ENCODE peak calls at places on chromosomes 1 and 21, in five cellular contexts. D is esophagus muscularis mucosa, R is SK-N-SH, L is transverse colon, G is H1. A is an unnamed sample.

GRCh38 chr1:167499657-167500056 is 18.7 kb downstream of the CD247 start:
- DNase-seq in D (no peak), R (no peak), L (peak; percentile 34), G (no peak), A (peak; percentile 29)

GRCh38 chr21:40846566-40847411 is at the start of gene DSCAM:
- DNase-seq in D (peak; percentile 74), R (peak; percentile 57), L (no peak), G (peak; percentile 70), A (no peak)

GRCh38 chr1:54681396-54681795 is 34.3 kb upstream of the TTC4 start:
- DNase-seq in D (no peak), R (peak; percentile 45), L (no peak), G (no peak), A (no peak)

GRCh38 chr1:35111106-35111505 is 31.9 kb downstream of the ZMYM1 start:
- DNase-seq in D (no peak), R (no peak), L (no peak), G (no peak), A (no peak)

GRCh38 chr1:233244183-233244582 is 51.3 kb downstream of the PCNX2 start:
- DNase-seq in D (peak; percentile 29), R (no peak), L (peak; percentile 58), G (no peak), A (no peak)

GRCh38 chr1:209655832-209656231 is 3.6 kb upstream of the LAMB3 start:
- DNase-seq in D (no peak), R (no peak), L (peak; percentile 46), G (no peak), A (no peak)

GRCh38 chr1:54439550-54440223 is 33.5 kb upstream of the SSBP3 start:
- DNase-seq in D (no peak), R (no peak), L (no peak), G (no peak), A (no peak)

GRCh38 chr21:41692216-41692615 is 74.6 kb downstream of the RIPK4 start:
- DNase-seq in D (no peak), R (no peak), L (no peak), G (no peak), A (no peak)

GRCh38 chr1:216740334-216740733 is 17.1 kb upstream of the ESRRG start:
- DNase-seq in D (no peak), R (no peak), L (no peak), G (no peak), A (no peak)

GRCh38 chr1:82464362-82464931 is 663.7 kb downstream of the ADGRL2 start:
- DNase-seq in D (no peak), R (no peak), L (peak; percentile 21), G (no peak), A (no peak)

GRCh38 chr1:247471445-247472016 is 13.6 kb upstream of the OR2B11 start:
- DNase-seq in D (peak; percentile 83), R (no peak), L (no peak), G (no peak), A (no peak)

GRCh38 chr1:1093610-1093943 is 19.5 kb upstream of the RNF223 start:
- DNase-seq in D (no peak), R (no peak), L (peak; percentile 3), G (no peak), A (no peak)

GRCh38 chr1:71986181-71986580 is 296.2 kb downstream of the NEGR1 start:
- DNase-seq in D (no peak), R (no peak), L (no peak), G (no peak), A (no peak)

GRCh38 chr1:117664314-117664713 is 58.5 kb downstream of the TENT5C start:
- DNase-seq in D (no peak), R (no peak), L (no peak), G (no peak), A (no peak)

GRCh38 chr21:16086121-16086520 is 356.3 kb downstream of the USP25 start:
- DNase-seq in D (no peak), R (no peak), L (no peak), G (no peak), A (no peak)

GRCh38 chr1:107691542-107691941 is 273.4 kb downstream of the VAV3 start:
- DNase-seq in D (no peak), R (no peak), L (no peak), G (no peak), A (no peak)

GRCh38 chr1:245888809-245889208 is 618.3 kb downstream of the SMYD3 start:
- DNase-seq in D (no peak), R (no peak), L (no peak), G (no peak), A (no peak)

GRCh38 chr1:170707959-170708666 is 44.2 kb downstream of the PRRX1 start:
- DNase-seq in D (no peak), R (no peak), L (no peak), G (no peak), A (no peak)

GRCh38 chr1:180952657-180953013 is 39.9 kb downstream of the KIAA1614 start:
- DNase-seq in D (no peak), R (peak; percentile 46), L (no peak), G (no peak), A (no peak)

GRCh38 chr1:180954766-180955165 is 42.1 kb downstream of the KIAA1614 start:
- DNase-seq in D (no peak), R (no peak), L (no peak), G (no peak), A (no peak)

GRCh38 chr1:180951881-180952656 is 39.4 kb downstream of the KIAA1614 start:
- DNase-seq in D (no peak), R (peak; percentile 30), L (no peak), G (no peak), A (no peak)

GRCh38 chr1:180953291-180953747 is 40.6 kb downstream of the KIAA1614 start:
- DNase-seq in D (no peak), R (peak; percentile 27), L (peak; percentile 24), G (no peak), A (no peak)

DNA sequence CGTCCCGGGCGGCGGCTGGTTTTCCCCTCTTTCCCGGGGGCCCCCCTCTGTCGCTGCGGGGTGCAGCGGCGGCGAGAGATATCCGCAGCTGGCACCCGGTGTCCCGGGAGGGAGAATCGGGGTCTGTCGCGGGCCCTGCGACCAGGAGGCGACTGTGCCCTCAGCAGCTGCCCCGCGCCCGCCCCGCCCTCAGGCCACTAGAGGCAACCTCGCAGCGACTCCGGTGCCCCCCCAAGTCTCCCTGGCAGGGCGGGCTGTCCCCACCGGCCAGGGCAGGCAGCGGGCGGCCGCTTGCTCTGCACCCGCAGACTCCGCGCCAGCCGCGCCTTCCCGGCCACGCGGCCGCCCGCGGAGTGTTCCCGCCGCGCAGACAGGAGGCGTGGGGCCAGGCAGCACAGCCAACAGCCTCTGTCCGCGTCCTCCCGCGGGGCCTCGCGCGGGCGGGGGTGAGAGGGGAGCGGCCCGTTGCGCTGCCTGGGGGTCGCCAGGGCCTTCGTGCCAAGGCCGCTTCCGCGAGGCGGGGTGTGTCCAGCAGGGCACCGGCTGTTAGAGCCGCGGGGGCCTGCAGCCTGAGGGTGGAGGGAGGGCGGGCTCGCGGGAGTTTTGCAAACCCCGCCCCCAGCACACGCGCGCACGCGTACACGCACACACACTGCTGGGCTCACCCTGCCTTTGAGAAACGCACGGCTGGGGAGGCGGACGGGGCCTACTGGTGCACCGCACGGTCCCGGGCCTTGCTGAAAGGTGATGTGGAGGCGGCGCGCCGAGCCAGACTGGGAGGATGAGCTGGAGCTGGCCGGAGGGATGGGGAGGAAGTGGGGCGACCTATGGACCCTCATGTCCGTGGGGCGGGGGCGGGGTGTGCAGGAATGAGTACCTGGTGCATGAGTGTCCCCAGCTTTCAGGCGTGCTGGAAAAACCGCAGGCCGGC is 41.4 kb downstream of the KIAA1614 start:
- DNase-seq in D (no peak), R (peak; percentile 39), L (peak; percentile 79), G (no peak), A (no peak)
- TF ChIP-seq POLR2AphosphoS5 in D (peak; percentile 47), R (no peak), L (no peak), G (no peak), A (peak; percentile 52)

DNA sequence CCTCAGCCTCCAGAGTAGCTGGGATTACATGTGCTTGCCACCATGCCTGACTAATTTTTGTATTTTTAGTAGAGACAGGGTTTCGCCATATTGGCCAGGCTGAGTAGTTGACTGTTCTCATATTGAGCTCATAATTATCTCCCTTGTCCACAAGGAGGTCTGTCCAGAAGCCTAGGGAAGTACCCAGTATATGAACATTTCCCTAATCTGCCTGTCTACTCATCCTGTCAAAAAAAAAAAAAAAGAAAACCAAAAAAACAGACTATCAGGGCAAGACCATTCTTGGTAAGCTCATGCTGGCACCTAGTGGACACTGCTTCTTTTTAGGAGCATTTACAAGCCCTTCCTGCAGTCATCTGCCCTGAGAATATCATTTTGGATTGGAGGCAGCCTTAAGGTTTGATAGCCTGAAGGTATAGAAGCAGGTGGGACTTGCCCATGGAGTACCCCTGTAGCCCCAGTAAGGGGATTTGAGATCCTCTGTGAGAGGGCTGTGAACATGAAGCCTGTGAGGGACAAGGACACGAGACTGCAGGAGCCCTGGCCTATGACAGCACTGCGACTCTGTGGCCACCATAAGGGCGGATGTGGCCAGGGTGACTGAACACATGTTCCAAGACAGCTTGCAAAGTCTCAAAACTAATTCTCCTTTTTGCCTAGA is 10.8 kb upstream of the DUSP12 start:
- DNase-seq in D (no peak), R (peak; percentile 9), L (peak; percentile 72), G (no peak), A (no peak)
- TF ChIP-seq CTCF in D (no peak), R (peak; percentile 79), L (peak; percentile 17), G (no peak), A (no peak)

DNA sequence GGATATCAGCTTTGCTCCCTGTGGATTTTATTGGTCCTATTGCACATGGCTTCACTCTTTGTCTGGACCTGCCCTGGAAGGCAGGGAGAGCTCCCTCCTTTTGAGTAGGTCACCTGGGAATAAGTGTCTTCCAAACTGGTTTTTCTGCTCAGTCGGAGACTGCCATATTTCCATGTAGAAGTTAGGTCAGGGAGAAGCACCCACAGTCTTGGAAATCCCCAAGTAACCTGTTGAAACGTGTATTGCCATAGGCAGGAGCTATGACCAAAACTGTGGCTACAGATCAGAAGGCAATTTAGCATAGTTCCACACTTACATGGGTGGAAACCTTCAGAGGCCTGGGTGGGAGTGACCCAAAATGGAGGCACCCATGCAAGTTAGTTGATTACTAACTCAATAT is 3.5 kb upstream of the GNG12 start:
- DNase-seq in D (no peak), R (no peak), L (no peak), G (no peak), A (no peak)
- TF ChIP-seq POLR2AphosphoS5 in D (no peak), R (no peak), L (no peak), G (no peak), A (no peak)

DNA sequence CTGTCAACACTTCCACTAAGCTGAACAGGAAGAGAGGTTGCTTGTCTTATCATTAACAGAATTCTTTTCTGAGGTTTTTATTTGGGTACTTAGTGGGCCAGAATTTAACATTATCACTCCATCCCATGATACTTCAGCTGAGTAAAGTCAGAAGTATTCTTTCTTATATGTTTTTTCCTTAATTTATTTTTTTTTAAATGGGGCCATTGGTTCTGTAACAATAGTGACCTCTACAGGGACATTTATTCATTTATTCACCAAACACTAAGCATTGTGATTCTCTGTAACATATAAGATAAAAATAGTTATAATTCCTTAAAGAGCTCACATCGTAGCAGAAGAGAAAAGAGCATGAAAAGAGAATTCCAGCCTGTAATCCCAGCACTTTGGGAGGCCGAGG is 9.8 kb downstream of the GREM2 start:
- DNase-seq in D (no peak), R (no peak), L (no peak), G (no peak), A (no peak)
- TF ChIP-seq CTCF in D (no peak), R (peak; percentile 64), L (no peak), G (no peak), A (no peak)

A was measured in vagina.